ENCODE peak calls at places on chromosomes 7 and 10, in eight cellular contexts. V is M059J; R is AG10803; P is stimulated activated CD8-positive, alpha-beta memory T cell treated with anti-CD3 and anti-CD28 coated beads, Interleukin-4, amount 100 ng/mL, for 48 hours; S is HAP-1; O is NAMALWA; K is naive B cell; I is non-pigmented ciliary epithelial cell. U is an unnamed sample.
A peak's percentile ranks its signal among the peaks of the same experiment; 100 is the strongest.

GRCh38 chr7:75909521-75910132 is 5.3 kb upstream of the POR start:
- DNase-seq in V (no peak), R (no peak), P (no peak), S (no peak), O (no peak), K (no peak), I (no peak), U (no peak)

GRCh38 chr10:35339946-35340345 is 3.6 kb downstream of the CCNY start:
- DNase-seq in V (no peak), R (no peak), P (no peak), S (no peak), O (no peak), K (no peak), I (no peak), U (peak; percentile 14)

GRCh38 chr7:131249003-131249402 is 78.7 kb upstream of the MKLN1 start:
- DNase-seq in V (peak; percentile 99), R (peak; percentile 97), P (no peak), S (no peak), O (no peak), K (no peak), I (peak; percentile 90), U (peak; percentile 96)

GRCh38 chr10:112815238-112816032 is 134.6 kb upstream of the TCF7L2 start:
- DNase-seq in V (peak; percentile 83), R (peak; percentile 61), P (no peak), S (no peak), O (no peak), K (no peak), I (no peak), U (peak; percentile 50)

GRCh38 chr7:8065356-8065813 is 96.8 kb downstream of the GLCCI1 start:
- DNase-seq in V (peak; percentile 91), R (peak; percentile 81), P (no peak), S (peak; percentile 21), O (no peak), K (no peak), I (peak; percentile 81), U (peak; percentile 66)

GRCh38 chr10:6279540-6280267 is 77.0 kb downstream of the PFKFB3 start:
- DNase-seq in V (peak; percentile 84), R (peak; percentile 72), P (no peak), S (no peak), O (no peak), K (no peak), I (no peak), U (peak; percentile 95)

GRCh38 chr10:91601212-91601611 is 31.7 kb downstream of the PPP1R3C start:
- DNase-seq in V (no peak), R (no peak), P (no peak), S (no peak), O (no peak), K (no peak), I (no peak), U (no peak)

GRCh38 chr10:30000802-30001571 is 58.4 kb downstream of the JCAD start:
- DNase-seq in V (peak; percentile 87), R (peak; percentile 91), P (no peak), S (no peak), O (no peak), K (no peak), I (peak; percentile 78), U (peak; percentile 95)

GRCh38 chr7:83109352-83109751 is 53.3 kb downstream of the PCLO start:
- DNase-seq in V (no peak), R (no peak), P (no peak), S (no peak), O (no peak), K (no peak), I (no peak), U (no peak)

GRCh38 chr7:146175716-146176115 is 59.1 kb downstream of the CNTNAP2 start:
- DNase-seq in V (no peak), R (no peak), P (no peak), S (no peak), O (peak; percentile 28), K (no peak), I (no peak), U (no peak)

GRCh38 chr10:127228195-127228785 is 31.9 kb upstream of the INSYN2A start:
- DNase-seq in V (no peak), R (peak; percentile 35), P (no peak), S (no peak), O (peak; percentile 2), K (no peak), I (no peak), U (no peak)

GRCh38 chr10:17785276-17785935 is 23.7 kb upstream of the MRC1 start:
- DNase-seq in V (no peak), R (no peak), P (no peak), S (no peak), O (no peak), K (no peak), I (no peak), U (no peak)

GRCh38 chr7:17466201-17466600 is 167.7 kb downstream of the AHR start:
- DNase-seq in V (peak; percentile 3), R (no peak), P (no peak), S (no peak), O (no peak), K (no peak), I (no peak), U (peak; percentile 56)

GRCh38 chr10:74208081-74208480 is 57.1 kb downstream of the ADK start:
- DNase-seq in V (no peak), R (no peak), P (no peak), S (no peak), O (no peak), K (no peak), I (no peak), U (no peak)

GRCh38 chr7:99126921-99127553 is 16.9 kb downstream of the SMURF1 start:
- DNase-seq in V (no peak), R (peak; percentile 64), P (no peak), S (peak; percentile 31), O (no peak), K (no peak), I (no peak), U (no peak)

U was measured in RPMI7951.